ENCODE peak calls at places on chromosomes 13 and 19, in six cellular contexts. One of them, this sample, is unnamed.

GRCh38 chr19:50328257-50329145 is 676 bp downstream of the KCNC3 start:
- DNase-seq in DMS153: no peak
- DNase-seq in tibial nerve: no peak
- DNase-seq in activated naive CD8-positive, alpha-beta T cell treated with anti-CD3 and anti-CD28 coated beads, Interleukin-2, amount 50 U/mL, for 24 hours: peak; percentile 42
- DNase-seq in stimulated activated CD8-positive, alpha-beta memory T cell treated with anti-CD3 and anti-CD28 coated beads, Interleukin-2, amount 100 ng/mL, for 1 hour: no peak
- DNase-seq in left colon: no peak
- DNase-seq in this sample: no peak

GRCh38 chr13:28584873-28585317 is 74.0 kb upstream of the POMP start:
- DNase-seq in DMS153: no peak
- DNase-seq in tibial nerve: no peak
- DNase-seq in activated naive CD8-positive, alpha-beta T cell treated with anti-CD3 and anti-CD28 coated beads, Interleukin-2, amount 50 U/mL, for 24 hours: no peak
- DNase-seq in stimulated activated CD8-positive, alpha-beta memory T cell treated with anti-CD3 and anti-CD28 coated beads, Interleukin-2, amount 100 ng/mL, for 1 hour: no peak
- DNase-seq in left colon: no peak
- DNase-seq in this sample: no peak

GRCh38 chr19:55346725-55347441 is 7.2 kb downstream of the KMT5C start:
- DNase-seq in DMS153: no peak
- DNase-seq in tibial nerve: no peak
- DNase-seq in activated naive CD8-positive, alpha-beta T cell treated with anti-CD3 and anti-CD28 coated beads, Interleukin-2, amount 50 U/mL, for 24 hours: no peak
- DNase-seq in stimulated activated CD8-positive, alpha-beta memory T cell treated with anti-CD3 and anti-CD28 coated beads, Interleukin-2, amount 100 ng/mL, for 1 hour: no peak
- DNase-seq in left colon: no peak
- DNase-seq in this sample: no peak

GRCh38 chr13:110617326-110618072 is 2.2 kb downstream of the NAXD start:
- DNase-seq in DMS153: no peak
- DNase-seq in tibial nerve: no peak
- DNase-seq in activated naive CD8-positive, alpha-beta T cell treated with anti-CD3 and anti-CD28 coated beads, Interleukin-2, amount 50 U/mL, for 24 hours: no peak
- DNase-seq in stimulated activated CD8-positive, alpha-beta memory T cell treated with anti-CD3 and anti-CD28 coated beads, Interleukin-2, amount 100 ng/mL, for 1 hour: no peak
- DNase-seq in left colon: peak; percentile 69
- DNase-seq in this sample: no peak

GRCh38 chr13:72062566-72062965 is 195.6 kb upstream of the DACH1 start:
- DNase-seq in DMS153: peak; percentile 79
- DNase-seq in tibial nerve: no peak
- DNase-seq in activated naive CD8-positive, alpha-beta T cell treated with anti-CD3 and anti-CD28 coated beads, Interleukin-2, amount 50 U/mL, for 24 hours: no peak
- DNase-seq in stimulated activated CD8-positive, alpha-beta memory T cell treated with anti-CD3 and anti-CD28 coated beads, Interleukin-2, amount 100 ng/mL, for 1 hour: no peak
- DNase-seq in left colon: peak; percentile 30
- DNase-seq in this sample: no peak

GRCh38 chr13:24627864-24628418 is 52.3 kb upstream of the ATP12A start:
- DNase-seq in DMS153: peak; percentile 6
- DNase-seq in tibial nerve: no peak
- DNase-seq in activated naive CD8-positive, alpha-beta T cell treated with anti-CD3 and anti-CD28 coated beads, Interleukin-2, amount 50 U/mL, for 24 hours: no peak
- DNase-seq in stimulated activated CD8-positive, alpha-beta memory T cell treated with anti-CD3 and anti-CD28 coated beads, Interleukin-2, amount 100 ng/mL, for 1 hour: no peak
- DNase-seq in left colon: no peak
- DNase-seq in this sample: no peak

GRCh38 chr13:49292742-49293498 is 45.2 kb downstream of the CDADC1 start:
- DNase-seq in DMS153: peak; percentile 52
- DNase-seq in tibial nerve: no peak
- DNase-seq in activated naive CD8-positive, alpha-beta T cell treated with anti-CD3 and anti-CD28 coated beads, Interleukin-2, amount 50 U/mL, for 24 hours: peak; percentile 33
- DNase-seq in stimulated activated CD8-positive, alpha-beta memory T cell treated with anti-CD3 and anti-CD28 coated beads, Interleukin-2, amount 100 ng/mL, for 1 hour: no peak
- DNase-seq in left colon: peak; percentile 57
- DNase-seq in this sample: peak; percentile 33

GRCh38 chr19:383922-384800 is 24.8 kb downstream of the C2CD4C start:
- DNase-seq in DMS153: no peak
- DNase-seq in tibial nerve: no peak
- DNase-seq in activated naive CD8-positive, alpha-beta T cell treated with anti-CD3 and anti-CD28 coated beads, Interleukin-2, amount 50 U/mL, for 24 hours: peak; percentile 35
- DNase-seq in stimulated activated CD8-positive, alpha-beta memory T cell treated with anti-CD3 and anti-CD28 coated beads, Interleukin-2, amount 100 ng/mL, for 1 hour: no peak
- DNase-seq in left colon: peak; percentile 18
- DNase-seq in this sample: no peak

GRCh38 chr13:79621449-79621848 is 140.5 kb downstream of the NDFIP2 start:
- DNase-seq in DMS153: no peak
- DNase-seq in tibial nerve: no peak
- DNase-seq in activated naive CD8-positive, alpha-beta T cell treated with anti-CD3 and anti-CD28 coated beads, Interleukin-2, amount 50 U/mL, for 24 hours: no peak
- DNase-seq in stimulated activated CD8-positive, alpha-beta memory T cell treated with anti-CD3 and anti-CD28 coated beads, Interleukin-2, amount 100 ng/mL, for 1 hour: no peak
- DNase-seq in left colon: no peak
- DNase-seq in this sample: no peak

GRCh38 chr19:14073232-14073924 is 792 bp downstream of the MISP3 start:
- DNase-seq in DMS153: peak; percentile 50
- DNase-seq in tibial nerve: no peak
- DNase-seq in activated naive CD8-positive, alpha-beta T cell treated with anti-CD3 and anti-CD28 coated beads, Interleukin-2, amount 50 U/mL, for 24 hours: peak; percentile 81
- DNase-seq in stimulated activated CD8-positive, alpha-beta memory T cell treated with anti-CD3 and anti-CD28 coated beads, Interleukin-2, amount 100 ng/mL, for 1 hour: peak; percentile 61
- DNase-seq in left colon: no peak
- DNase-seq in this sample: peak; percentile 77

GRCh38 chr19:46492841-46493235 is 2.8 kb downstream of the PNMA8B start:
- DNase-seq in DMS153: no peak
- DNase-seq in tibial nerve: no peak
- DNase-seq in activated naive CD8-positive, alpha-beta T cell treated with anti-CD3 and anti-CD28 coated beads, Interleukin-2, amount 50 U/mL, for 24 hours: no peak
- DNase-seq in stimulated activated CD8-positive, alpha-beta memory T cell treated with anti-CD3 and anti-CD28 coated beads, Interleukin-2, amount 100 ng/mL, for 1 hour: no peak
- DNase-seq in left colon: no peak
- DNase-seq in this sample: no peak

GRCh38 chr13:58397596-58398387 is 766.2 kb downstream of the PCDH17 start:
- DNase-seq in DMS153: no peak
- DNase-seq in tibial nerve: no peak
- DNase-seq in activated naive CD8-positive, alpha-beta T cell treated with anti-CD3 and anti-CD28 coated beads, Interleukin-2, amount 50 U/mL, for 24 hours: no peak
- DNase-seq in stimulated activated CD8-positive, alpha-beta memory T cell treated with anti-CD3 and anti-CD28 coated beads, Interleukin-2, amount 100 ng/mL, for 1 hour: no peak
- DNase-seq in left colon: no peak
- DNase-seq in this sample: no peak

GRCh38 chr13:33262554-33262953 is 23.0 kb downstream of the STARD13 start:
- DNase-seq in DMS153: no peak
- DNase-seq in tibial nerve: no peak
- DNase-seq in activated naive CD8-positive, alpha-beta T cell treated with anti-CD3 and anti-CD28 coated beads, Interleukin-2, amount 50 U/mL, for 24 hours: no peak
- DNase-seq in stimulated activated CD8-positive, alpha-beta memory T cell treated with anti-CD3 and anti-CD28 coated beads, Interleukin-2, amount 100 ng/mL, for 1 hour: no peak
- DNase-seq in left colon: no peak
- DNase-seq in this sample: no peak

GRCh38 chr19:3029070-3029923 is at the start of gene TLE2:
- DNase-seq in DMS153: no peak
- DNase-seq in tibial nerve: no peak
- DNase-seq in activated naive CD8-positive, alpha-beta T cell treated with anti-CD3 and anti-CD28 coated beads, Interleukin-2, amount 50 U/mL, for 24 hours: no peak
- DNase-seq in stimulated activated CD8-positive, alpha-beta memory T cell treated with anti-CD3 and anti-CD28 coated beads, Interleukin-2, amount 100 ng/mL, for 1 hour: no peak
- DNase-seq in left colon: no peak
- DNase-seq in this sample: no peak

GRCh38 chr13:72728290-72728605 is 525 bp downstream of the BORA start:
- DNase-seq in DMS153: no peak
- DNase-seq in tibial nerve: no peak
- DNase-seq in activated naive CD8-positive, alpha-beta T cell treated with anti-CD3 and anti-CD28 coated beads, Interleukin-2, amount 50 U/mL, for 24 hours: no peak
- DNase-seq in stimulated activated CD8-positive, alpha-beta memory T cell treated with anti-CD3 and anti-CD28 coated beads, Interleukin-2, amount 100 ng/mL, for 1 hour: no peak
- DNase-seq in left colon: no peak
- DNase-seq in this sample: no peak

GRCh38 chr19:11261902-11262839 is at the start of gene DOCK6:
- DNase-seq in DMS153: no peak
- DNase-seq in tibial nerve: no peak
- DNase-seq in activated naive CD8-positive, alpha-beta T cell treated with anti-CD3 and anti-CD28 coated beads, Interleukin-2, amount 50 U/mL, for 24 hours: peak; percentile 48
- DNase-seq in stimulated activated CD8-positive, alpha-beta memory T cell treated with anti-CD3 and anti-CD28 coated beads, Interleukin-2, amount 100 ng/mL, for 1 hour: no peak
- DNase-seq in left colon: peak; percentile 37
- DNase-seq in this sample: no peak

GRCh38 chr13:112825875-112826274 is 136.0 kb downstream of the ATP11A start:
- DNase-seq in DMS153: no peak
- DNase-seq in tibial nerve: no peak
- DNase-seq in activated naive CD8-positive, alpha-beta T cell treated with anti-CD3 and anti-CD28 coated beads, Interleukin-2, amount 50 U/mL, for 24 hours: no peak
- DNase-seq in stimulated activated CD8-positive, alpha-beta memory T cell treated with anti-CD3 and anti-CD28 coated beads, Interleukin-2, amount 100 ng/mL, for 1 hour: no peak
- DNase-seq in left colon: no peak
- DNase-seq in this sample: no peak

GRCh38 chr19:47324502-47324901 is 7.5 kb upstream of the C5AR2 start:
- DNase-seq in DMS153: no peak
- DNase-seq in tibial nerve: no peak
- DNase-seq in activated naive CD8-positive, alpha-beta T cell treated with anti-CD3 and anti-CD28 coated beads, Interleukin-2, amount 50 U/mL, for 24 hours: no peak
- DNase-seq in stimulated activated CD8-positive, alpha-beta memory T cell treated with anti-CD3 and anti-CD28 coated beads, Interleukin-2, amount 100 ng/mL, for 1 hour: no peak
- DNase-seq in left colon: peak; percentile 42
- DNase-seq in this sample: peak; percentile 53

GRCh38 chr19:38473201-38473600 is 39.7 kb downstream of the RYR1 start:
- DNase-seq in DMS153: no peak
- DNase-seq in tibial nerve: no peak
- DNase-seq in activated naive CD8-positive, alpha-beta T cell treated with anti-CD3 and anti-CD28 coated beads, Interleukin-2, amount 50 U/mL, for 24 hours: no peak
- DNase-seq in stimulated activated CD8-positive, alpha-beta memory T cell treated with anti-CD3 and anti-CD28 coated beads, Interleukin-2, amount 100 ng/mL, for 1 hour: no peak
- DNase-seq in left colon: no peak
- DNase-seq in this sample: no peak

GRCh38 chr19:31416548-31416947 is 67.3 kb upstream of the TSHZ3 start:
- DNase-seq in DMS153: no peak
- DNase-seq in tibial nerve: no peak
- DNase-seq in activated naive CD8-positive, alpha-beta T cell treated with anti-CD3 and anti-CD28 coated beads, Interleukin-2, amount 50 U/mL, for 24 hours: no peak
- DNase-seq in stimulated activated CD8-positive, alpha-beta memory T cell treated with anti-CD3 and anti-CD28 coated beads, Interleukin-2, amount 100 ng/mL, for 1 hour: no peak
- DNase-seq in left colon: no peak
- DNase-seq in this sample: no peak

GRCh38 chr19:30253581-30253996 is 118.6 kb upstream of the ZNF536 start:
- DNase-seq in DMS153: no peak
- DNase-seq in tibial nerve: no peak
- DNase-seq in activated naive CD8-positive, alpha-beta T cell treated with anti-CD3 and anti-CD28 coated beads, Interleukin-2, amount 50 U/mL, for 24 hours: no peak
- DNase-seq in stimulated activated CD8-positive, alpha-beta memory T cell treated with anti-CD3 and anti-CD28 coated beads, Interleukin-2, amount 100 ng/mL, for 1 hour: no peak
- DNase-seq in left colon: no peak
- DNase-seq in this sample: no peak

GRCh38 chr13:75715598-75716523 is 79.7 kb downstream of the LMO7 start:
- DNase-seq in DMS153: no peak
- DNase-seq in tibial nerve: no peak
- DNase-seq in activated naive CD8-positive, alpha-beta T cell treated with anti-CD3 and anti-CD28 coated beads, Interleukin-2, amount 50 U/mL, for 24 hours: no peak
- DNase-seq in stimulated activated CD8-positive, alpha-beta memory T cell treated with anti-CD3 and anti-CD28 coated beads, Interleukin-2, amount 100 ng/mL, for 1 hour: no peak
- DNase-seq in left colon: no peak
- DNase-seq in this sample: no peak

GRCh38 chr19:32537626-32538025 is 43.4 kb upstream of the PDCD5 start:
- DNase-seq in DMS153: no peak
- DNase-seq in tibial nerve: no peak
- DNase-seq in activated naive CD8-positive, alpha-beta T cell treated with anti-CD3 and anti-CD28 coated beads, Interleukin-2, amount 50 U/mL, for 24 hours: no peak
- DNase-seq in stimulated activated CD8-positive, alpha-beta memory T cell treated with anti-CD3 and anti-CD28 coated beads, Interleukin-2, amount 100 ng/mL, for 1 hour: no peak
- DNase-seq in left colon: no peak
- DNase-seq in this sample: no peak

GRCh38 chr19:13033819-13034611 is 38.7 kb downstream of the NFIX start:
- DNase-seq in DMS153: peak; percentile 61
- DNase-seq in tibial nerve: no peak
- DNase-seq in activated naive CD8-positive, alpha-beta T cell treated with anti-CD3 and anti-CD28 coated beads, Interleukin-2, amount 50 U/mL, for 24 hours: peak; percentile 70
- DNase-seq in stimulated activated CD8-positive, alpha-beta memory T cell treated with anti-CD3 and anti-CD28 coated beads, Interleukin-2, amount 100 ng/mL, for 1 hour: peak; percentile 17
- DNase-seq in left colon: peak; percentile 84
- DNase-seq in this sample: peak; percentile 78

GRCh38 chr13:33283195-33283910 is 2.2 kb downstream of the STARD13 start:
- DNase-seq in DMS153: no peak
- DNase-seq in tibial nerve: no peak
- DNase-seq in activated naive CD8-positive, alpha-beta T cell treated with anti-CD3 and anti-CD28 coated beads, Interleukin-2, amount 50 U/mL, for 24 hours: no peak
- DNase-seq in stimulated activated CD8-positive, alpha-beta memory T cell treated with anti-CD3 and anti-CD28 coated beads, Interleukin-2, amount 100 ng/mL, for 1 hour: no peak
- DNase-seq in left colon: no peak
- DNase-seq in this sample: no peak

GRCh38 chr19:18379803-18380747 is 5.9 kb upstream of the GDF15 start:
- DNase-seq in DMS153: peak; percentile 98
- DNase-seq in tibial nerve: peak; percentile 93
- DNase-seq in activated naive CD8-positive, alpha-beta T cell treated with anti-CD3 and anti-CD28 coated beads, Interleukin-2, amount 50 U/mL, for 24 hours: no peak
- DNase-seq in stimulated activated CD8-positive, alpha-beta memory T cell treated with anti-CD3 and anti-CD28 coated beads, Interleukin-2, amount 100 ng/mL, for 1 hour: no peak
- DNase-seq in left colon: peak; percentile 95
- DNase-seq in this sample: peak; percentile 80

GRCh38 chr13:43129021-43129420 is 105.6 kb downstream of the DNAJC15 start:
- DNase-seq in DMS153: no peak
- DNase-seq in tibial nerve: no peak
- DNase-seq in activated naive CD8-positive, alpha-beta T cell treated with anti-CD3 and anti-CD28 coated beads, Interleukin-2, amount 50 U/mL, for 24 hours: no peak
- DNase-seq in stimulated activated CD8-positive, alpha-beta memory T cell treated with anti-CD3 and anti-CD28 coated beads, Interleukin-2, amount 100 ng/mL, for 1 hour: no peak
- DNase-seq in left colon: no peak
- DNase-seq in this sample: no peak

GRCh38 chr13:103283451-103283820 is 217.2 kb upstream of the SLC10A2 start:
- DNase-seq in DMS153: no peak
- DNase-seq in tibial nerve: no peak
- DNase-seq in activated naive CD8-positive, alpha-beta T cell treated with anti-CD3 and anti-CD28 coated beads, Interleukin-2, amount 50 U/mL, for 24 hours: no peak
- DNase-seq in stimulated activated CD8-positive, alpha-beta memory T cell treated with anti-CD3 and anti-CD28 coated beads, Interleukin-2, amount 100 ng/mL, for 1 hour: no peak
- DNase-seq in left colon: no peak
- DNase-seq in this sample: no peak

GRCh38 chr19:10352764-10353671 is 13.6 kb upstream of the ICAM3 start:
- DNase-seq in DMS153: no peak
- DNase-seq in tibial nerve: peak; percentile 76
- DNase-seq in activated naive CD8-positive, alpha-beta T cell treated with anti-CD3 and anti-CD28 coated beads, Interleukin-2, amount 50 U/mL, for 24 hours: no peak
- DNase-seq in stimulated activated CD8-positive, alpha-beta memory T cell treated with anti-CD3 and anti-CD28 coated beads, Interleukin-2, amount 100 ng/mL, for 1 hour: no peak
- DNase-seq in left colon: no peak
- DNase-seq in this sample: no peak

GRCh38 chr13:103931396-103931795 is 865.2 kb upstream of the SLC10A2 start:
- DNase-seq in DMS153: no peak
- DNase-seq in tibial nerve: no peak
- DNase-seq in activated naive CD8-positive, alpha-beta T cell treated with anti-CD3 and anti-CD28 coated beads, Interleukin-2, amount 50 U/mL, for 24 hours: no peak
- DNase-seq in stimulated activated CD8-positive, alpha-beta memory T cell treated with anti-CD3 and anti-CD28 coated beads, Interleukin-2, amount 100 ng/mL, for 1 hour: no peak
- DNase-seq in left colon: no peak
- DNase-seq in this sample: no peak

GRCh38 chr19:1627194-1627593 is 21.9 kb upstream of the UQCR11 start:
- DNase-seq in DMS153: no peak
- DNase-seq in tibial nerve: no peak
- DNase-seq in activated naive CD8-positive, alpha-beta T cell treated with anti-CD3 and anti-CD28 coated beads, Interleukin-2, amount 50 U/mL, for 24 hours: no peak
- DNase-seq in stimulated activated CD8-positive, alpha-beta memory T cell treated with anti-CD3 and anti-CD28 coated beads, Interleukin-2, amount 100 ng/mL, for 1 hour: no peak
- DNase-seq in left colon: no peak
- DNase-seq in this sample: no peak

GRCh38 chr13:72820156-72820897 is 38.4 kb downstream of the PIBF1 start:
- DNase-seq in DMS153: no peak
- DNase-seq in tibial nerve: no peak
- DNase-seq in activated naive CD8-positive, alpha-beta T cell treated with anti-CD3 and anti-CD28 coated beads, Interleukin-2, amount 50 U/mL, for 24 hours: no peak
- DNase-seq in stimulated activated CD8-positive, alpha-beta memory T cell treated with anti-CD3 and anti-CD28 coated beads, Interleukin-2, amount 100 ng/mL, for 1 hour: no peak
- DNase-seq in left colon: no peak
- DNase-seq in this sample: no peak

This sample was measured in lung.